ENCODE peak calls at places on chromosome 16, in five cellular contexts. P is IMR-90, J is suprapubic skin, K is cardiac fibroblast, F is lower leg skin. Q is an unnamed sample.

GRCh38 chr16:67563708-67564468 is 1.6 kb downstream of the CTCF start:
- DNase-seq in P (peak), J (no peak), K (peak), F (peak), Q (no peak)

GRCh38 chr16:622920-623280 is 7.9 kb upstream of the WFIKKN1 start:
- DNase-seq in P (no peak), J (no peak), K (no peak), F (no peak), Q (no peak)

GRCh38 chr16:3681206-3681605 is 26.7 kb downstream of the DNASE1 start:
- DNase-seq in P (no peak), J (no peak), K (peak), F (no peak), Q (no peak)

GRCh38 chr16:28157768-28158535 is 53.8 kb downstream of the XPO6 start:
- DNase-seq in P (peak), J (no peak), K (peak), F (no peak), Q (no peak)

GRCh38 chr16:15741207-15741871 is 91.3 kb downstream of the NDE1 start:
- DNase-seq in P (no peak), J (no peak), K (no peak), F (no peak), Q (no peak)

GRCh38 chr16:26645629-26646028 is 421.1 kb upstream of the C16orf82 start:
- DNase-seq in P (no peak), J (no peak), K (no peak), F (no peak), Q (no peak)

GRCh38 chr16:49495596-49496355 is 122.2 kb downstream of the C16orf78 start:
- DNase-seq in P (no peak), J (peak), K (no peak), F (peak), Q (no peak)

GRCh38 chr16:55914383-55914782 is 39.2 kb upstream of the CES5A start:
- DNase-seq in P (no peak), J (no peak), K (no peak), F (no peak), Q (no peak)

GRCh38 chr16:15440852-15441251 is 6.5 kb downstream of the BMERB1 start:
- DNase-seq in P (peak), J (no peak), K (peak), F (no peak), Q (no peak)

DNA sequence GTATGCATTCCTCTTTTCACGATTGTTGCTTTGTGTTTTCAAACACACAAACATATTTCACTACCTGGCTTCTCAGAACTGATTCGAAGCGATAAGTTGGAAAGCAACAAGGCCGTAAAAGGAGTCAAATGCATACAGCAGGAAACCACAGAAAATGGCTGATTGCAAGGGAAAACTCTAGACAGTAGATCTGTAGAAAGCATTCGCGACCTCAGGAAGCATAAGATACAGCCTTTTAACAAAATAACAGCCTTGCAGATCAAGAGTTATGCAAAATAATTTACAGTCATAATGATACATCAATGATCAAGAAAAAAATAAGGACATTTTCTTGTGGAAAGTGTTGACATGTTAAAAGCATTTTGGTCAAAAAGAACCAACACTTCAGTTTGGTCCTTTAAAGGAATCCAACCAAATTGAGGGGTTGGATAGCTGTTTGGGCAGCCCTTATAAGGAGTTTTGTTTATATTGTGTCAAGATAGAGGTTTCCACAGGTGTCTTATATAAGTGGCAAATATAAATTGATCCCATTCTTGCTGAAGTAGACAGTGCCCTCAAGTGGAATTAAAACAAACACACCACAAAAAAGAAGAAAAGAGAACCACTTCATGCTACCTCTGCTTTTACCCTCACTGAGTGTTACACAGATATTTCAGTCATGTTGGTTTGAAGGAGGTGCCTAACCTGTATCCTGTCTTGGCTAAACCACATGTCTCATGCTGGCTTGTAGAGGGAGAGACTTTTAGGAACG is 5.5 kb downstream of the CYLD start:
- DNase-seq in P (no peak), J (no peak), K (peak), F (no peak), Q (no peak)
- TF ChIP-seq CTCF in P (peak), J (no peak), K (no peak), F (no peak), Q (peak)

GRCh38 chr16:25048146-25048618 is 33.0 kb upstream of the ARHGAP17 start:
- DNase-seq in P (no peak), J (no peak), K (no peak), F (no peak), Q (no peak)

GRCh38 chr16:25052161-25052511 is 37.0 kb upstream of the ARHGAP17 start:
- DNase-seq in P (no peak), J (no peak), K (no peak), F (no peak), Q (no peak)

GRCh38 chr16:25051446-25052160 is 36.4 kb upstream of the ARHGAP17 start:
- DNase-seq in P (peak), J (no peak), K (peak), F (no peak), Q (no peak)

GRCh38 chr16:25052530-25052929 is 37.4 kb upstream of the ARHGAP17 start:
- DNase-seq in P (no peak), J (no peak), K (no peak), F (no peak), Q (no peak)
- TF ChIP-seq CTCF in P (no peak), J (no peak), K (no peak), F (no peak), Q (no peak)

GRCh38 chr16:80862153-80862552 is 57.8 kb upstream of the CDYL2 start:
- DNase-seq in P (no peak), J (no peak), K (no peak), F (no peak), Q (no peak)
- TF ChIP-seq CTCF in P (no peak), J (no peak), K (no peak), F (no peak), Q (no peak)

DNA sequence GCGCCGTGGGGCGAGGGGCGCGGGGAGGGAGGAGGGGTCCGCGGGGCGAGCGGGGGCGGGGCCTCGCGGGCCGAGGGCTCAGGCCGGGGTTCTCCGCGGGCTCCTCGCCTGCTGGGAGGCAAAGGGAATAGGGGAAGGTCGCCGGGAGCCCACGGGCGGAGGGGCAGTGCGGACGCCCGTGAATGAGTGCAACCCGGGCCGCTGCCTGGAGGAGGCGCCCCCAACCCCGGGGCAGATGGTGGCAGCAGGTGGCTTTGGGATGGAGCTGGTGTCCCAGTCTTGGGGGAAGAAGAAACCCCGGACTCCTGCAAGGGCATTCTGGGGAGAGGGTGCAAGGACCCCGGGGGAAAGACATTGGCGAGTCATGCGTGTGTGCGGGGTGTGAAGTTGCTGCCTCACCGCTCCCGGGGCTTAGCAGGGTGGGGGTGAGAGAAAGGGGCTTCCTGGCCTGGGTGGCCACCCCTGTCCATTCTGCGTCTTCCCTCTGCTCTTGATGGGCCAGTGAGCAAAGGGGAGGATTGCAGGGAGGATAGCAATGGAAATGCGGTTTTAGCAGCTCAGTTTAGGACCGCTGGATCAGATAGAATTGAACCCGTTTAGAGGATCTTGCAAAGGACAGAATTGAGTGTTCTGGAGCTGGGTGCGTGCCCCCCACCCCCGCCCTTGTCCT is 508 bp downstream of the KIAA0513 start:
- DNase-seq in P (no peak), J (peak), K (no peak), F (no peak), Q (no peak)
- TF ChIP-seq CTCF in P (peak), J (no peak), K (no peak), F (no peak), Q (peak)

DNA sequence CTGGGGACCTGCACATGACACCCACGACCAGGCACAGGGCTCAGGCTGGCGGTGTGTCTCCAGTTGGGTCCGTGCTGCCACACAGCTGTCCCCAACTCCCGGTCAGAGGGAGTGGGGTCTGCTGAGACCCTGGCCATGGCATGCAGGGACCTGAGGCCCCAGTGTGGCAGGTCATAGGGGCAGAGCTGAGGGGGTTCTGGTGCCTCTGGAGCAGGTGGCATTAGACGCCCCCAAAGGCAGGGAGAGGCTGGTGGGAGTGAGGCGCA is 4.2 kb downstream of the NUBP2 start:
- DNase-seq in P (no peak), J (peak), K (no peak), F (no peak), Q (no peak)
- TF ChIP-seq CTCF in P (no peak), J (no peak), K (no peak), F (no peak), Q (no peak)